ENCODE peak calls at places on chromosomes 1 and 21, in four cellular contexts. One of them, this sample, is unnamed.

GRCh38 chr1:206120406-206120805 is 3.2 kb upstream of the AVPR1B start:
- DNase-seq in HCT116: no peak
- DNase-seq in A673: no peak
- DNase-seq in astrocyte: no peak
- DNase-seq in this sample: no peak

GRCh38 chr1:2215909-2216766 is 12.0 kb upstream of the SKI start:
- DNase-seq in HCT116: no peak
- DNase-seq in A673: no peak
- DNase-seq in astrocyte: no peak
- DNase-seq in this sample: no peak

GRCh38 chr1:157419845-157420542 is 132.3 kb downstream of the FCRL5 start:
- DNase-seq in astrocyte: no peak
- DNase-seq in A673: no peak
- DNase-seq in HCT116: no peak
- DNase-seq in this sample: no peak

GRCh38 chr1:227942021-227942715 is 5.6 kb downstream of the WNT9A start:
- DNase-seq in HCT116: no peak
- DNase-seq in astrocyte: no peak
- DNase-seq in A673: no peak
- DNase-seq in this sample: peak; percentile 65

GRCh38 chr21:42862774-42863503 is 16.4 kb downstream of the WDR4 start:
- DNase-seq in astrocyte: no peak
- DNase-seq in HCT116: no peak
- DNase-seq in A673: no peak
- DNase-seq in this sample: no peak

GRCh38 chr21:42570841-42571387 is 57.3 kb downstream of the SLC37A1 start:
- DNase-seq in HCT116: no peak
- DNase-seq in A673: no peak
- DNase-seq in astrocyte: no peak
- DNase-seq in this sample: peak; percentile 91

GRCh38 chr1:92844439-92844838 is 12.6 kb downstream of the RPL5 start:
- DNase-seq in HCT116: no peak
- DNase-seq in A673: no peak
- DNase-seq in astrocyte: no peak
- DNase-seq in this sample: no peak

GRCh38 chr1:219492676-219493075 is 120.2 kb downstream of the ZC3H11B start:
- DNase-seq in A673: no peak
- DNase-seq in HCT116: no peak
- DNase-seq in astrocyte: no peak
- DNase-seq in this sample: no peak

GRCh38 chr1:209625791-209626285 is 26.4 kb downstream of the LAMB3 start:
- DNase-seq in HCT116: no peak
- DNase-seq in A673: peak; percentile 37
- DNase-seq in astrocyte: no peak
- DNase-seq in this sample: no peak

GRCh38 chr1:6511056-6511455 is 19.6 kb upstream of the PLEKHG5 start:
- DNase-seq in astrocyte: no peak
- DNase-seq in A673: no peak
- DNase-seq in HCT116: no peak
- DNase-seq in this sample: no peak

GRCh38 chr1:109717729-109718128 is 5.7 kb downstream of the GSTM5 start:
- DNase-seq in A673: no peak
- DNase-seq in HCT116: no peak
- DNase-seq in astrocyte: no peak
- DNase-seq in this sample: peak; percentile 0

GRCh38 chr21:28770867-28771661 is 221.6 kb downstream of the LTN1 start:
- DNase-seq in A673: no peak
- DNase-seq in HCT116: no peak
- DNase-seq in astrocyte: no peak
- DNase-seq in this sample: no peak

GRCh38 chr1:111474106-111474505 is 322 bp downstream of the C1orf162 start:
- DNase-seq in astrocyte: no peak
- DNase-seq in HCT116: no peak
- DNase-seq in A673: no peak
- DNase-seq in this sample: no peak

GRCh38 chr1:3132685-3133084 is 63.7 kb downstream of the PRDM16 start:
- DNase-seq in HCT116: no peak
- DNase-seq in astrocyte: no peak
- DNase-seq in A673: no peak
- DNase-seq in this sample: no peak

GRCh38 chr1:39332828-39333227 is 128.3 kb downstream of the MACF1 start:
- DNase-seq in HCT116: no peak
- DNase-seq in A673: no peak
- DNase-seq in astrocyte: no peak
- DNase-seq in this sample: no peak

GRCh38 chr21:44713130-44713529 is 1.8 kb upstream of the TSPEAR start:
- DNase-seq in HCT116: no peak
- DNase-seq in astrocyte: no peak
- DNase-seq in A673: no peak
- DNase-seq in this sample: no peak

GRCh38 chr1:27999055-27999454 is 39.3 kb downstream of the XKR8 start:
- DNase-seq in A673: no peak
- DNase-seq in astrocyte: no peak
- DNase-seq in HCT116: no peak
- DNase-seq in this sample: no peak

GRCh38 chr1:207414606-207415108 is 39.5 kb upstream of the CR2 start:
- DNase-seq in astrocyte: no peak
- DNase-seq in A673: no peak
- DNase-seq in HCT116: no peak
- DNase-seq in this sample: no peak

GRCh38 chr1:17392199-17392740 is 20.3 kb downstream of the PADI6 start:
- DNase-seq in A673: no peak
- DNase-seq in astrocyte: no peak
- DNase-seq in HCT116: no peak
- DNase-seq in this sample: no peak

GRCh38 chr1:210938416-210938925 is 195.5 kb downstream of the KCNH1 start:
- DNase-seq in HCT116: no peak
- DNase-seq in astrocyte: peak; percentile 59
- DNase-seq in A673: no peak
- DNase-seq in this sample: no peak

GRCh38 chr1:98929456-98929855 is 75.2 kb downstream of the PLPPR5 start:
- DNase-seq in HCT116: no peak
- DNase-seq in A673: no peak
- DNase-seq in astrocyte: no peak
- DNase-seq in this sample: no peak

GRCh38 chr1:7174980-7175379 is 389.7 kb downstream of the CAMTA1 start:
- DNase-seq in A673: no peak
- DNase-seq in HCT116: no peak
- DNase-seq in astrocyte: no peak
- DNase-seq in this sample: no peak

DNA sequence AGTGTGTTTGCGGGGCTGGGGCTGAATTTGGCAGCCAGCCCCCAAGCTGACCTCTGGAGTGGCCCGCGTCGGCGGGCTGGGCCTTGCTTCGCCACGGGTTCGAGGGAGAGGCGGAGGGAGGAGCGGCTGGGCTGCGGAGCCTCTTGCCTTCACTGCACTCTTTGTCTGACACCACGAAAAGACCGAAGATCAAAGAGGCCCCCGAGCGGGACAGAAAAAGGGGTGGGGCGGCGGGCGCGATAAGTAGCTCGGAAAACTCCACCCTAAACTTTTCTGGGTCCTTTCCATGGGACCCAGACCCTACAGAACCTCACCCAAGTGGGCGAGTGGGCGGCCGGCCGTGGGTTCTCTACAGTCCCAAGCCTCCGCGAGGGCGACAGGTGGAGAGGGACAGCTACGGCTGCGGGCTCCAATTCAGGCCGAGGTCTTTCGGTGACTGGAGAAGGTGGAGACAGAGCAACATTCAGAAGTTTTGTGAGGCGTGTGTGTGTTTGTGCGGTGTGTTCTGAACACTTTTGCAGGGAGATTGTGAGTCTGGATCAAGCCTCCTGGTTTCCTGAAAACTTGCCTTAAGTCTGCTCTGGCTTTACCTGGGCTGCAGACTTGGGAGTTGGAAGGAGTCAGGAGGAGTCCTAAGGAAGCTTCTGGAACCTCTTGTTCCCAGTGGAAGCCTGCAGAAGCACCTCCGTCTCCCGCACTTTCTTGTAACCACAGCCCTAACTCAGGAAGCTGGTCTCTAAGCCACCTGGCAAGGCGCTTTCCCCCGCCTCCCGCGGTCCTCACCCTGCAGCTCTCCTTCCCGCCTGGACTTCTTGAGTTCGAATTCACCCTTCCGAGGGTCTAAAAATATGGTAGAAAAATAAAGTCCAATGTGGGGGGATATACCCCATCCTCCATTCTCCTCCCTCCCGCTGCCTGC is 14.8 kb downstream of the PAX7 start:
- DNase-seq in astrocyte: no peak
- DNase-seq in A673: no peak
- DNase-seq in HCT116: no peak
- DNase-seq in this sample: peak; percentile 85
- TF ChIP-seq EZH2 in astrocyte: no peak
- TF ChIP-seq EZH2 in A673: no peak
- TF ChIP-seq EZH2 in HCT116: no peak
- TF ChIP-seq EZH2 in this sample: peak; percentile 4

DNA sequence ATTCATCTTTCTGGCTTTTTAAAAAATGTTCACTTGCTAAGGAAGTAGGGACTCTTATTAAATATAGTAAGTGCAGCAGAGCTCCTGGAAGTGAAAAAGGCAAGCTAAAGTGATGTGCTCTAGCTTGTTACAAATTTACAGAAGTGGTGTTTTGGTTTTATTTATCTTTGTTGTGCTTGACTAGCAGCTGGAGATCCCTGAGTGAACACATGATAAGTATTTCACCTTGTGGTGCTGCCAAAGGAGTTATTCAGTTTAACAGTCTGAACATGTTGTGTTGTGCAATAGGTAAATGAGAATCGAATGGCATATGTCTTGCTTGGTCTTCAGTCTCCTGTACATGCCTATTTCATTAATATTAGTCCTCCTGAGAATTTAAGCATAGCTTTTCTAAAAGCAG is 315.7 kb downstream of the TPR start:
- DNase-seq in A673: peak; percentile 19
- DNase-seq in HCT116: no peak
- DNase-seq in astrocyte: peak; percentile 16
- DNase-seq in this sample: no peak
- H3K4me3 ChIP-seq in A673: no peak overlapping the region
- H3K4me3 ChIP-seq in HCT116: no peak overlapping the region
- H3K4me3 ChIP-seq in astrocyte: no peak overlapping the region
- H3K4me3 ChIP-seq in this sample: no peak overlapping the region

DNA sequence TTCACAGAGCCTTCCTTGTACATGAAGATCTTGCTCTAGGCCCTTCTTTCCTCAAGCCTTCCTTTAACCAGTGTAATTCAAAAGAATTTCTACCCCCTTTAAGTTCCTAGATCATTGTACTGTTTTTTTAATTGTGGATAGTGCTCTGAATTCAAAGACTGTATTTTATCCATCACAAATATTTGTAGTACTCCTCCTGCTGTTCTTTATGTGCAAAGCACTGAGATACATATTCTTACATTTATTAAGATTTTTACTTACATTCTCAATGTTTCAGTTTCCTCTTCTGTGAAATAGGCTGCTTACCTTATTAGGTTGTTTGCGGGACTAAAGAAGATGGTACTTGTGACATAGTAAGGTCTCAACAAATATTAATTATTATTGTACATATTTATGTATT is 168.8 kb upstream of the PDE4B start:
- DNase-seq in astrocyte: no peak
- DNase-seq in HCT116: no peak
- DNase-seq in A673: no peak
- DNase-seq in this sample: no peak
- H3K4me1 ChIP-seq in astrocyte: no peaks in the 10 kb centered on the region
- H3K4me1 ChIP-seq in HCT116: no peaks in the 10 kb centered on the region
- H3K4me1 ChIP-seq in A673: no peaks in the 10 kb centered on the region
- H3K4me1 ChIP-seq in this sample: no peaks in the 10 kb centered on the region

GRCh38 chr1:46492269-46492853 is 2.7 kb downstream of the DMBX1 start:
- DNase-seq in astrocyte: no peak
- DNase-seq in A673: no peak
- DNase-seq in HCT116: no peak
- DNase-seq in this sample: no peak

GRCh38 chr1:46494910-46495309 is 5.3 kb downstream of the DMBX1 start:
- DNase-seq in A673: no peak
- DNase-seq in astrocyte: no peak
- DNase-seq in HCT116: no peak
- DNase-seq in this sample: no peak

GRCh38 chr1:46491500-46492268 is 2.0 kb downstream of the DMBX1 start:
- DNase-seq in HCT116: no peak
- DNase-seq in A673: no peak
- DNase-seq in astrocyte: no peak
- DNase-seq in this sample: no peak

GRCh38 chr1:46492871-46493270 is 3.2 kb downstream of the DMBX1 start:
- DNase-seq in HCT116: no peak
- DNase-seq in A673: no peak
- DNase-seq in astrocyte: no peak
- DNase-seq in this sample: no peak

GRCh38 chr1:46493316-46494032 is 3.8 kb downstream of the DMBX1 start:
- DNase-seq in HCT116: no peak
- DNase-seq in A673: no peak
- DNase-seq in astrocyte: no peak
- DNase-seq in this sample: no peak
- TF ChIP-seq EZH2 in HCT116: no peak
- TF ChIP-seq EZH2 in A673: no peak
- TF ChIP-seq EZH2 in astrocyte: no peak
- TF ChIP-seq EZH2 in this sample: no peak

This sample was measured in neural progenitor cell.